ENCODE peak calls at places on chromosome 18, in five cellular contexts. One of them, this sample, is unnamed. For H3K27me3 and H3K9me3, the result is how much of the 10 kb centered on the place peaks cover.

GRCh38 chr18:11826836-11827235 is 24.4 kb upstream of the CHMP1B start:
- DNase-seq in body of pancreas: no peak
- DNase-seq in PC-3: no peak
- DNase-seq in DND-41: no peak
- DNase-seq in lower lobe of right lung: no peak
- DNase-seq in this sample: no peak

GRCh38 chr18:46542545-46542944 is 114.5 kb downstream of the LOXHD1 start:
- DNase-seq in body of pancreas: no peak
- DNase-seq in PC-3: peak
- DNase-seq in DND-41: no peak
- DNase-seq in lower lobe of right lung: no peak
- DNase-seq in this sample: no peak

GRCh38 chr18:46294751-46295150 is 190.6 kb downstream of the HAUS1 start:
- DNase-seq in body of pancreas: no peak
- DNase-seq in PC-3: no peak
- DNase-seq in DND-41: no peak
- DNase-seq in lower lobe of right lung: no peak
- DNase-seq in this sample: no peak

GRCh38 chr18:77206676-77207370 is 42.8 kb upstream of the GALR1 start:
- DNase-seq in body of pancreas: no peak
- DNase-seq in PC-3: no peak
- DNase-seq in DND-41: no peak
- DNase-seq in lower lobe of right lung: no peak
- DNase-seq in this sample: peak

GRCh38 chr18:11850821-11851155 is 425 bp upstream of the CHMP1B start:
- DNase-seq in body of pancreas: no peak
- DNase-seq in PC-3: no peak
- DNase-seq in DND-41: no peak
- DNase-seq in lower lobe of right lung: no peak
- DNase-seq in this sample: peak

GRCh38 chr18:53944721-53945120 is 279.7 kb downstream of the MBD2 start:
- DNase-seq in body of pancreas: no peak
- DNase-seq in PC-3: no peak
- DNase-seq in DND-41: peak
- DNase-seq in lower lobe of right lung: no peak
- DNase-seq in this sample: no peak

GRCh38 chr18:37188016-37188791 is 359.3 kb downstream of the KIAA1328 start:
- DNase-seq in body of pancreas: no peak
- DNase-seq in PC-3: no peak
- DNase-seq in DND-41: no peak
- DNase-seq in lower lobe of right lung: no peak
- DNase-seq in this sample: no peak

GRCh38 chr18:58038063-58038462 is 6.0 kb upstream of the NEDD4L start:
- DNase-seq in body of pancreas: no peak
- DNase-seq in PC-3: no peak
- DNase-seq in DND-41: no peak
- DNase-seq in lower lobe of right lung: no peak
- DNase-seq in this sample: no peak

GRCh38 chr18:75065251-75066000 is 143.5 kb downstream of the PTGR3 start:
- DNase-seq in body of pancreas: no peak
- DNase-seq in PC-3: no peak
- DNase-seq in DND-41: no peak
- DNase-seq in lower lobe of right lung: no peak
- DNase-seq in this sample: no peak

GRCh38 chr18:58263055-58263732 is 219.2 kb downstream of the NEDD4L start:
- DNase-seq in body of pancreas: no peak
- DNase-seq in PC-3: peak
- DNase-seq in DND-41: no peak
- DNase-seq in lower lobe of right lung: no peak
- DNase-seq in this sample: no peak

GRCh38 chr18:11245889-11246288 is 96.5 kb upstream of the PIEZO2 start:
- DNase-seq in body of pancreas: no peak
- DNase-seq in PC-3: no peak
- DNase-seq in DND-41: no peak
- DNase-seq in lower lobe of right lung: no peak
- DNase-seq in this sample: no peak

GRCh38 chr18:69949538-69949936 is 1.9 kb upstream of the CD226 start:
- DNase-seq in body of pancreas: no peak
- DNase-seq in PC-3: no peak
- DNase-seq in DND-41: no peak
- DNase-seq in lower lobe of right lung: no peak
- DNase-seq in this sample: no peak

GRCh38 chr18:1017679-1018078 is 113.0 kb downstream of the ADCYAP1 start:
- DNase-seq in body of pancreas: no peak
- DNase-seq in PC-3: no peak
- DNase-seq in DND-41: no peak
- DNase-seq in lower lobe of right lung: no peak
- DNase-seq in this sample: no peak

GRCh38 chr18:21369146-21369545 is 127.1 kb downstream of the GREB1L start:
- DNase-seq in body of pancreas: no peak
- DNase-seq in PC-3: no peak
- DNase-seq in DND-41: no peak
- DNase-seq in lower lobe of right lung: no peak
- DNase-seq in this sample: no peak

GRCh38 chr18:71249791-71250190 is 960.9 kb downstream of the SOCS6 start:
- DNase-seq in body of pancreas: no peak
- DNase-seq in PC-3: no peak
- DNase-seq in DND-41: no peak
- DNase-seq in lower lobe of right lung: no peak
- DNase-seq in this sample: no peak

GRCh38 chr18:38930881-38931753 is 1365.5 kb upstream of the CELF4 start:
- DNase-seq in body of pancreas: no peak
- DNase-seq in PC-3: no peak
- DNase-seq in DND-41: no peak
- DNase-seq in lower lobe of right lung: no peak
- DNase-seq in this sample: no peak

GRCh38 chr18:55100817-55101457 is 141.7 kb upstream of the CCDC68 start:
- DNase-seq in body of pancreas: no peak
- DNase-seq in PC-3: peak
- DNase-seq in DND-41: no peak
- DNase-seq in lower lobe of right lung: no peak
- DNase-seq in this sample: peak

GRCh38 chr18:936941-937340 is 32.3 kb downstream of the ADCYAP1 start:
- DNase-seq in body of pancreas: no peak
- DNase-seq in PC-3: no peak
- DNase-seq in DND-41: no peak
- DNase-seq in lower lobe of right lung: no peak
- DNase-seq in this sample: no peak

GRCh38 chr18:62749389-62749788 is 34.0 kb downstream of the PHLPP1 start:
- DNase-seq in body of pancreas: no peak
- DNase-seq in PC-3: no peak
- DNase-seq in DND-41: no peak
- DNase-seq in lower lobe of right lung: no peak
- DNase-seq in this sample: no peak

GRCh38 chr18:62655520-62656219 is 59.7 kb upstream of the PHLPP1 start:
- DNase-seq in body of pancreas: no peak
- DNase-seq in PC-3: no peak
- DNase-seq in DND-41: no peak
- DNase-seq in lower lobe of right lung: no peak
- DNase-seq in this sample: no peak

GRCh38 chr18:34595673-34596072 is 114.4 kb upstream of the DTNA start:
- DNase-seq in body of pancreas: no peak
- DNase-seq in PC-3: peak
- DNase-seq in DND-41: no peak
- DNase-seq in lower lobe of right lung: no peak
- DNase-seq in this sample: peak
- TF ChIP-seq CTCF in body of pancreas: peak
- TF ChIP-seq CTCF in PC-3: peak
- TF ChIP-seq CTCF in DND-41: peak
- TF ChIP-seq CTCF in lower lobe of right lung: peak
- TF ChIP-seq CTCF in this sample: peak

GRCh38 chr18:79958981-79959380 is 5.5 kb upstream of the HSBP1L1 start:
- DNase-seq in body of pancreas: no peak
- DNase-seq in PC-3: no peak
- DNase-seq in DND-41: no peak
- DNase-seq in lower lobe of right lung: peak
- DNase-seq in this sample: no peak
- H3K27me3 ChIP-seq in body of pancreas: under half
- H3K27me3 ChIP-seq in PC-3: under half
- H3K27me3 ChIP-seq in DND-41: under half
- H3K27me3 ChIP-seq in lower lobe of right lung: under half
- H3K27me3 ChIP-seq in this sample: under half

DNA sequence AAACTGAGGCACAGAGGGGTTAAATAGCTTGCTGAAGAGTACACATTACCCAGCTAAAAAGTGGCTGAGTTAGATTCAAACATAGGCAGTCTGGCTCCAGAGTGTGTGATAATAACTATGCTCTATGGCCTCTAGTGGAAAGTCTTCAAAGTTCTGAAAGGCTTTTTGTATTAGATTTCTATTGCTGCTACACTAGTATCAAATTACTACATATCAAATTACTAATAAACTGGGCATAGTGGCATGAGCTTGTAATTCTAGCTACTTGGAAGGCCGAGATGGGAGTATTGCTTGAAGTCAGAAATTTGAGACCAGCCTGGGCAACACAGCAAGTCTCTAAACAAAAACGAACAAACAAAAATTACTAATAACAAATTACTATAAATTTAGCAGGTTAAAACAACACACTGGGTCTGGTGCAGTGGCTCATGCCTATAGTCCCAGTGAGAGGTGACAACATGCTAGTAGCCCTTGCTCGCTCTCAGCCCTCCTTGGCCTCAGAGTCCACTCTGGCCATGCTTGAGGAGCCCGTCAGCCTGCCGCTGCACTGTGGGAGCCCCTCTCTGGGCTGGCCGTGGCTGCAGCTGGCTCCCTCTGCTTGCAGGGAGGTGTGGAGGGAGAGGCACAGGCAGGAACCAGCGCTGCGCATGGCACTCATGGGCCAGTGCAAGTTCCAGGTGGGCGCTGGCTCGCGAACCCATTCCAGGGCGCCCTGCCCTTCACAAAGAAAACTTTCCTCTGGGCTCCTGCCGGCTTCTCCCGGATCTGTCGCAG is 38.2 kb upstream of the TWSG1 start:
- DNase-seq in body of pancreas: no peak
- DNase-seq in PC-3: peak
- DNase-seq in DND-41: no peak
- DNase-seq in lower lobe of right lung: no peak
- DNase-seq in this sample: no peak
- H3K9me3 ChIP-seq in body of pancreas: under half
- H3K9me3 ChIP-seq in PC-3: under half
- H3K9me3 ChIP-seq in DND-41: under half
- H3K9me3 ChIP-seq in lower lobe of right lung: under half
- H3K9me3 ChIP-seq in this sample: under half

DNA sequence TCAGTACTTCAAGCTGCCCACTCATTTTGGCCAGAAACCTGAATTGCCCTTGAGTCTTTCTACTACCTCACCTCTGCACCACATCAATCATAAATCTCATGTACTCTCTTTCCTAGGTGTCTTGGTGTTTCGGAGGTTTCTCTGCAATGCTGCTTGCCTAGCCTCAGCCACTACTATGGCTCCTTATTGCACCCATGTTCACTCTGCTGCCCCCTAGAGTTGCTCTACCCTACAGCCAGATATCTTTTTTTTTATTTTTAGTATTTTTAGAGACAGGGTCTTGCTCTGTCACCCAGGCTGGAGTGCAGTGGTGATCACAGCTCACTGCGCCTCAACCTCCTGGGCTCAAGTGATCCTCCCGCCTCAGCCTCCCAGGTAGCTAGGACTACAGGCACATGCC is 413.0 kb downstream of the PTPRM start:
- DNase-seq in body of pancreas: no peak
- DNase-seq in PC-3: peak
- DNase-seq in DND-41: no peak
- DNase-seq in lower lobe of right lung: no peak
- DNase-seq in this sample: no peak
- TF ChIP-seq CTCF in body of pancreas: no peak
- TF ChIP-seq CTCF in PC-3: peak
- TF ChIP-seq CTCF in DND-41: no peak
- TF ChIP-seq CTCF in lower lobe of right lung: peak
- TF ChIP-seq CTCF in this sample: no peak

DNA sequence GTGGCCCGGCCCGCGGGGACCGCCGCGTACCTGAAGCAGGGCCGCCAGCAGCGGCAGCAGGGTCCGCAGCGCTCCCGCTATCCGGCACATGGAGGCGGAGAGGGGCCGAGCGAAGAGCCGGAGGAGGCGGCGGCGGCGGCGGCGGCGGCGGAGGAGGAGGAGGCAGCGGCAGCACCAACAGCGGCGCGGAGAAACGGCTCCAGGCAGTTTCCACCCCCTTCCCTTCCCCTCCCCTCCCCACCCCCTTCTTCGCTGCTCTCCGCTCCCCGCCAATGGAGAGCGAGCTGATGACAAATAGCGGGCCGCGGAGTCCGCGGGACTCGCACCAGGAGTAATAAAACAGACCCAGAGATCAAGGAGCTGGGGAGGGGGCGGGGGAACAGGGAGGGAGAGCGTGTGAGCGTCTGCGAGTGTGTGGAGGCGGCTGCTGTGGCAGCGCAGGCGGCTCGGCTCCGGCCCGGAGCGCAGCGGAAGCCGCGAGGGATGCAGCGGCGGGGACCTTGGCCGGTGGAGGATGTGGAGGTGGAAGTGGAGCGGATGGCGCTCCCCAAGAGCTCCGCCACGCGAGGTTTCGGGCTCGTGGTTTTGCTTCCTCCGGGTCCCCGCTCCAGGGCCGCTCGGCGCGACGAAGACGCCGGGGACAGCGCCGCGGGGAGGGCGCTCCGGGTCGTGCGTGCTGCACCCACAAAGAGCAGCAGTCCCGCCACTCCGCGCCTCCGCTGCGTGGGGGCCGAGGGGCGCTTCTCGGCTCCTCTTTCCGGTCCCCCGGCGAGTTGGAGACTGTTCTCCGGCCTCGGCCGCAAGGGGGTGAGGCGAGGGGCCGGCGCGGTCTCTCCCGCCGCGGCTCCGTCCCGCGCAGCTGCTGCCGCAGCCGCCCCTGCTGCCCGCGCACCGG is at the start of gene CDH2:
- DNase-seq in body of pancreas: peak
- DNase-seq in PC-3: peak
- DNase-seq in DND-41: peak
- DNase-seq in lower lobe of right lung: peak
- DNase-seq in this sample: peak
- H3K27me3 ChIP-seq in body of pancreas: under half
- H3K27me3 ChIP-seq in PC-3: under half
- H3K27me3 ChIP-seq in DND-41: under half
- H3K27me3 ChIP-seq in lower lobe of right lung: half or more
- H3K27me3 ChIP-seq in this sample: under half

GRCh38 chr18:78889250-78889649 is 90.4 kb upstream of the SALL3 start:
- DNase-seq in body of pancreas: no peak
- DNase-seq in PC-3: no peak
- DNase-seq in DND-41: no peak
- DNase-seq in lower lobe of right lung: no peak
- DNase-seq in this sample: no peak

GRCh38 chr18:78892201-78892600 is 87.4 kb upstream of the SALL3 start:
- DNase-seq in body of pancreas: no peak
- DNase-seq in PC-3: no peak
- DNase-seq in DND-41: no peak
- DNase-seq in lower lobe of right lung: no peak
- DNase-seq in this sample: no peak

GRCh38 chr18:78890388-78890787 is 89.2 kb upstream of the SALL3 start:
- DNase-seq in body of pancreas: no peak
- DNase-seq in PC-3: no peak
- DNase-seq in DND-41: no peak
- DNase-seq in lower lobe of right lung: no peak
- DNase-seq in this sample: no peak

GRCh38 chr18:78892721-78893120 is 86.9 kb upstream of the SALL3 start:
- DNase-seq in body of pancreas: no peak
- DNase-seq in PC-3: no peak
- DNase-seq in DND-41: no peak
- DNase-seq in lower lobe of right lung: no peak
- DNase-seq in this sample: no peak

GRCh38 chr18:78891185-78891762 is 88.3 kb upstream of the SALL3 start:
- DNase-seq in body of pancreas: no peak
- DNase-seq in PC-3: no peak
- DNase-seq in DND-41: no peak
- DNase-seq in lower lobe of right lung: no peak
- DNase-seq in this sample: no peak
- H3K9me3 ChIP-seq in body of pancreas: under half
- H3K9me3 ChIP-seq in PC-3: under half
- H3K9me3 ChIP-seq in DND-41: under half
- H3K9me3 ChIP-seq in lower lobe of right lung: under half
- H3K9me3 ChIP-seq in this sample: under half

GRCh38 chr18:44973282-44973681 is 292.6 kb downstream of the SETBP1 start:
- DNase-seq in body of pancreas: no peak
- DNase-seq in PC-3: no peak
- DNase-seq in DND-41: peak
- DNase-seq in lower lobe of right lung: no peak
- DNase-seq in this sample: no peak
- TF ChIP-seq CTCF in body of pancreas: no peak
- TF ChIP-seq CTCF in PC-3: no peak
- TF ChIP-seq CTCF in DND-41: peak
- TF ChIP-seq CTCF in lower lobe of right lung: no peak
- TF ChIP-seq CTCF in this sample: no peak

This sample was measured in osteoblast.